ENCODE peak calls at places on chromosomes 3 and 15, in seven cellular contexts. N is H1, H is H9, E is neuronal stem cell, G is IMR-90, Y is mesendoderm, F is mesenchymal stem cell. C is an unnamed sample.

GRCh38 chr3:187986514-187986934 is 167.4 kb upstream of the LPP start:
- DNase-seq in N (no peak), H (no peak), E (no peak), G (peak; percentile 96), Y (peak; percentile 57), F (peak; percentile 91), C (peak; percentile 79)

GRCh38 chr15:77030042-77030927 is 35.4 kb downstream of the PSTPIP1 start:
- DNase-seq in N (no peak), H (peak; percentile 50), E (no peak), G (no peak), Y (no peak), F (no peak), C (no peak)

GRCh38 chr3:36380171-36381031 is at the start of gene STAC:
- DNase-seq in N (no peak), H (peak; percentile 70), E (peak; percentile 54), G (no peak), Y (peak; percentile 64), F (no peak), C (peak; percentile 22)

GRCh38 chr15:74302821-74303359 is 64.6 kb downstream of the CYP11A1 start:
- DNase-seq in N (peak; percentile 47), H (peak; percentile 85), E (no peak), G (no peak), Y (peak; percentile 77), F (no peak), C (no peak)

GRCh38 chr3:129226374-129226773 is 23.0 kb upstream of the COPG1 start:
- DNase-seq in N (no peak), H (no peak), E (no peak), G (peak; percentile 95), Y (no peak), F (peak; percentile 84), C (peak; percentile 78)

GRCh38 chr3:45965281-45966052 is 22.2 kb downstream of the CXCR6 start:
- DNase-seq in N (no peak), H (no peak), E (no peak), G (no peak), Y (no peak), F (no peak), C (no peak)

GRCh38 chr3:21331321-21331720 is 419.7 kb downstream of the ZNF385D start:
- DNase-seq in N (no peak), H (no peak), E (no peak), G (no peak), Y (peak; percentile 5), F (no peak), C (peak; percentile 93)

GRCh38 chr3:188153498-188153948 is 434 bp upstream of the LPP start:
- DNase-seq in N (peak; percentile 87), H (peak; percentile 94), E (peak; percentile 86), G (peak; percentile 97), Y (peak; percentile 97), F (peak; percentile 98), C (peak; percentile 87)

GRCh38 chr15:92878593-92879053 is 21.5 kb upstream of the CHD2 start:
- DNase-seq in N (no peak), H (no peak), E (no peak), G (no peak), Y (no peak), F (no peak), C (no peak)

GRCh38 chr3:9399746-9400145 is 2.3 kb downstream of the SETD5 start:
- DNase-seq in N (peak; percentile 49), H (peak; percentile 82), E (peak; percentile 78), G (peak; percentile 97), Y (peak; percentile 98), F (peak; percentile 99), C (peak; percentile 83)

DNA sequence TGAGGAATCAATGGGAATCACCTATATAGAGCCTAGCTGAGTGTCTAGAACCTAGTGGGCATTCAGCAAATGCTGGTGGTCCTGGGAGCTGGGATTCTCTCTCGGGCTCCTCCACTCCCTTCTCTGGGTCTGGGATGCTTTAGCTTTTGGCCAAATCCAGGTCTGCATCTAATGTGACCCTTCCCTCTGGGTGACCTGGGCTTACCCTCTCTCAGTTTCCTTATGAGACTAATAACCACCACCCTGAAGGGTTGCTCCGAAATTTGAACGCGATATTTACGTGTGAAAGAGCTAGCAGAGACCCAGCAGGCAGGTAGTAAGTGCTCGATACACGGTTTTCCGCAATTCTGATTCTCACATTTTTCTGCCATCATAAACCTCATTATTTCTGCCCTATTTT is 44.4 kb downstream of the PCSK6 start:
- DNase-seq in N (no peak), H (no peak), E (no peak), G (no peak), Y (no peak), F (no peak), C (no peak)
- H4K8ac ChIP-seq in N (no peak overlapping the region), H (no peak overlapping the region), E (no peak overlapping the region), G (no peak overlapping the region), Y (no peak overlapping the region), F (no peak overlapping the region), C (no peak overlapping the region)

GRCh38 chr15:100515758-100516157 is 13.0 kb downstream of the CERS3 start:
- DNase-seq in N (no peak), H (no peak), E (no peak), G (no peak), Y (no peak), F (no peak), C (no peak)

GRCh38 chr15:100521907-100522306 is 6.8 kb downstream of the CERS3 start:
- DNase-seq in N (no peak), H (no peak), E (no peak), G (no peak), Y (no peak), F (no peak), C (no peak)

GRCh38 chr15:100520132-100520921 is 8.4 kb downstream of the CERS3 start:
- DNase-seq in N (no peak), H (no peak), E (no peak), G (no peak), Y (no peak), F (no peak), C (no peak)

GRCh38 chr15:100517820-100518219 is 10.9 kb downstream of the CERS3 start:
- DNase-seq in N (no peak), H (no peak), E (no peak), G (no peak), Y (no peak), F (no peak), C (no peak)

DNA sequence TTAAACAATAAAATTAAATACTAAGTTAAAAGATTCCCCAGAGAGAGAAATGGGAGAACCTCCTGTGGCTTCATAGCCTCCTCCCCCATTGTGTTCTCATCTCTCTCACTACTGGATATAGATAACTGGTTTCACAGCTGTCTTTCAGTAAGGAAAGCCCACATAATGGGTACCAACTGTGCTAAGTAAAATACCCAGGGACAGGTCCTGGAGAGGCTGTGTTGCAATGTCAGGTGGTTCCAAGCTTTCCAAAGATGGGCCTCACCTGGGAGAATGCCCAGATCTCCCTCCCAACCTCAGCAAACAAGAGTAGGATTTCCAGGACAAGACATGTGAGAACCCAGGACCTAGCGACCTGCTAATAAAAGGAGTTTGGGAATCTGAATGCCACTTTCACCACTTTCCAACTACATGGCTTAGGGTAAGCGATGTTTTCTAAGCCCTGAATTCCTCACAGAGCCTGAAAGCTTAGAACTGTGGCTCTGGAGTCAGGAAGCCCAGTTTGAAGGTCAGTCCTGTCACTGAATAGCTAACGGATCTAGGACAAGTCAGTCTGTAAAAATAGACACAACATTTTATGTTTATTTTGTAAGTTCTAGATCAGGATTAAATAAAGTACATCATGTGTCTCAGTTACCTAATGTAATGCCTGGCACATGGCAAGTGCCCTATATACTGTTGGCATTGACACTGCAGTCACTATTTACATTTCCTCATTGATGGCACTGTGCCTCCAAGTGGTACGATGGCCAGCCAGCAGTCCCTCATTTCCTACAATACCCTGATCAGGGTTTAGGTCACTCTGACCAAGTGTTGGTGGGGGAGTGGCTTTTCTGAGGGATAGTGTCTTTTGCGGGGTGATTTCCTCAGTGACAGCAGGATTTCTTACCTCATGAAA is 11.9 kb downstream of the CERS3 start:
- DNase-seq in N (no peak), H (no peak), E (no peak), G (no peak), Y (no peak), F (no peak), C (no peak)
- H3K27ac ChIP-seq in N (no peak overlapping the region), H (no peak overlapping the region), E (no peak overlapping the region), G (no peak overlapping the region), Y (no peak overlapping the region), F (no peak overlapping the region), C (no peak overlapping the region)

GRCh38 chr3:126663750-126664149 is 8.8 kb upstream of the TXNRD3 start:
- DNase-seq in N (no peak), H (no peak), E (no peak), G (no peak), Y (no peak), F (no peak), C (no peak)
- H4K8ac ChIP-seq in N (no peak overlapping the region), H (no peak overlapping the region), E (no peak overlapping the region), G (no peak overlapping the region), Y (no peak overlapping the region), F (no peak overlapping the region), C (no peak overlapping the region)

DNA sequence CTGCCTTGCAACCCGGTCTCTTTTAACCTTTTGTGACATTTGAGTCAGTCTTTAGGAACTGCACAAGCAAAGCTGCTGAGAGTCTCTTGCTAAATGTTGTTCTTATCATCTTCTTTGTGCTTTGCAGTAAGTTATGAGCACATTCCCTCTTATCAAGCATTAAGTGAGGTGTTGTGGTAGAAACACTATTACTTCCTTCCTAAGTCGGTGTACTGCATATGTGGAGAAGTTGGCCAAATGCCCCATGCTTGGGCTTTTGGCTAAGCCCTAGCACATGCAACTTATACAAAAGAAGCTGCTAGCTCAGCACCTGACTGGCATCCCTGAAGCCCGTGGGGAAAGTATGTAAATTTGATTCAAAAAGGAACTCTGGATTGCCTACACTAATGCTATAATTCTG is 136.5 kb upstream of the RBMS3 start:
- DNase-seq in N (no peak), H (no peak), E (no peak), G (no peak), Y (no peak), F (no peak), C (no peak)
- H3K27ac ChIP-seq in N (no peak overlapping the region), H (no peak overlapping the region), E (no peak overlapping the region), G (no peak overlapping the region), Y (no peak overlapping the region), F (no peak overlapping the region), C (no peak overlapping the region)

DNA sequence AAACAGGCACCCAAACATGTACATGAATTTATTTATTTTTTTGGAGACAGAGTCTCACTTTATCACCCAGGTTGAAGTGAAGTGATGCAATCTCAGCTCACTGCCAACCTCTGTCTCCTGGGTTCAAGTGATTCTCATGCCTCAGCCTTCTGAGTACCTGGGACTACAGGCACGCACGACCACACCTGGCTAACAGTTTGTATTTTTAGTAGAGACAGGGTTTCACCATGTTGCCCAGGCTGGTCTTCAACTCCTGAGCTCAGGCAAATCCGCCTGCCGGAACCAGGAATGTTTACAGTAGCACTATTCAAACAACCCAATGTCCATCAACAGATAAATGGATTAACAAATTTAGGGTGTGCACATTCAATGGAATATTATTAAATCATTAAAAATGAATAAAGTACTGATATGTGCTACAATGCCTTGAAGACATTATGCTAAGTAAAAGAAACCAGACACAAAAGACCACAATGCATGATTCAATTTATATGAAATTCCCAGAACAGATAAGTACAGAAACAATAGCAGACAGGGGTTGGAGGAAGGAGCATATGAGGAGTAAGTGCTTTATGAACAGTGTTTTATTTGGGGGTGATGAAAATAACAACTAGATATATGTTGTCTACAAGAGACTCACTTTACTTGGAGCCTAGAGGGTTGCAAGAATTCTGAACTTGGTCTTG is 1.3 kb downstream of the LEO1 start:
- DNase-seq in N (no peak), H (no peak), E (no peak), G (no peak), Y (no peak), F (peak; percentile 13), C (no peak)
- H4K8ac ChIP-seq in N (no peak overlapping the region), H (no peak overlapping the region), E (no peak overlapping the region), G (no peak overlapping the region), Y (no peak overlapping the region), F (no peak overlapping the region), C (no peak overlapping the region)

GRCh38 chr3:147407495-147408179 is 1.3 kb upstream of the ZIC4 start:
- DNase-seq in N (no peak), H (no peak), E (no peak), G (no peak), Y (peak; percentile 9), F (no peak), C (no peak)
- H3K27ac ChIP-seq in N (no peak overlapping the region), H (no peak overlapping the region), E (no peak overlapping the region), G (no peak overlapping the region), Y (no peak overlapping the region), F (peak overlapping the region; percentile 70), C (no peak overlapping the region)

GRCh38 chr15:68900032-68900431 is 30.3 kb upstream of the SPESP1 start:
- DNase-seq in N (no peak), H (no peak), E (no peak), G (no peak), Y (no peak), F (no peak), C (no peak)
- H4K8ac ChIP-seq in N (no peak overlapping the region), H (no peak overlapping the region), E (no peak overlapping the region), G (no peak overlapping the region), Y (no peak overlapping the region), F (no peak overlapping the region), C (no peak overlapping the region)